ENCODE peak calls at places on chromosomes 6 and 20, in four cellular contexts. D is naive B cell, Z is T-cell, G is KBM-7. J is an unnamed sample.

GRCh38 chr6:46903175-46903574 is 18.6 kb downstream of the ADGRF5 start:
- DNase-seq in D (no peak), Z (no peak), G (no peak), J (no peak)

GRCh38 chr20:61487346-61488022 is 235.4 kb downstream of the CDH4 start:
- DNase-seq in D (no peak), Z (no peak), G (no peak), J (no peak)

GRCh38 chr6:43758617-43759050 is 11.4 kb upstream of the VEGFA start:
- DNase-seq in D (no peak), Z (no peak), G (no peak), J (no peak)

GRCh38 chr6:75693534-75693933 is 55.5 kb upstream of the MYO6 start:
- DNase-seq in D (no peak), Z (no peak), G (no peak), J (no peak)

GRCh38 chr20:32438331-32438858 is 80.3 kb downstream of the ASXL1 start:
- DNase-seq in D (no peak), Z (no peak), G (no peak), J (no peak)

GRCh38 chr6:135871878-135872277 is 20.4 kb downstream of the PDE7B start:
- DNase-seq in D (no peak), Z (no peak), G (no peak), J (no peak)

GRCh38 chr6:144478487-144478886 is 193.4 kb downstream of the UTRN start:
- DNase-seq in D (no peak), Z (no peak), G (no peak), J (no peak)

GRCh38 chr20:37095108-37095608 is 639 bp downstream of the RBL1 start:
- DNase-seq in D (no peak), Z (peak), G (no peak), J (no peak)

GRCh38 chr20:49989234-49990065 is 6.7 kb downstream of the SNAI1 start:
- DNase-seq in D (no peak), Z (no peak), G (peak), J (no peak)

GRCh38 chr6:122014961-122015360 is 384.5 kb upstream of the HSF2 start:
- DNase-seq in D (no peak), Z (no peak), G (no peak), J (no peak)

GRCh38 chr6:108945686-108946158 is 97.5 kb downstream of the ARMC2 start:
- DNase-seq in D (no peak), Z (no peak), G (no peak), J (no peak)

GRCh38 chr20:1178103-1178502 is 6.7 kb downstream of the TMEM74B start:
- DNase-seq in D (no peak), Z (no peak), G (no peak), J (no peak)

GRCh38 chr20:50636601-50637539 is 54.5 kb downstream of the RIPOR3 start:
- DNase-seq in D (no peak), Z (no peak), G (no peak), J (no peak)

GRCh38 chr20:44700306-44700705 is 14.9 kb upstream of the CCN5 start:
- DNase-seq in D (no peak), Z (no peak), G (no peak), J (no peak)

GRCh38 chr6:129133770-129134192 is 250.8 kb downstream of the LAMA2 start:
- DNase-seq in D (no peak), Z (no peak), G (no peak), J (no peak)

GRCh38 chr20:46118481-46119020 is 437 bp downstream of the CD40 start:
- DNase-seq in D (no peak), Z (peak), G (no peak), J (peak)

GRCh38 chr6:163457637-163458561 is 43.4 kb downstream of the QKI start:
- DNase-seq in D (no peak), Z (no peak), G (peak), J (no peak)

GRCh38 chr20:45427236-45428149 is 11.6 kb downstream of the PIGT start:
- DNase-seq in D (no peak), Z (no peak), G (no peak), J (no peak)

GRCh38 chr6:36659271-36659670 is 19.2 kb upstream of the CDKN1A start:
- DNase-seq in D (no peak), Z (no peak), G (no peak), J (no peak)

GRCh38 chr6:15628499-15629131 is 34.2 kb downstream of the DTNBP1 start:
- DNase-seq in D (no peak), Z (peak), G (peak), J (peak)

J was measured in natural killer cell.